ENCODE peak calls at places on chromosomes 16 and 17, in four cellular contexts. One of them, this sample, is unnamed.

GRCh38 chr17:78559749-78560368 is 17.3 kb downstream of the DNAH17 start:
- DNase-seq in psoas muscle: peak; percentile 15
- DNase-seq in heart left ventricle: no peak
- DNase-seq in pancreas: no peak
- DNase-seq in this sample: no peak

GRCh38 chr17:19313746-19314651 is 48.5 kb downstream of the B9D1 start:
- DNase-seq in heart left ventricle: no peak
- DNase-seq in pancreas: no peak
- DNase-seq in psoas muscle: no peak
- DNase-seq in this sample: no peak

GRCh38 chr17:15291674-15292361 is 26.7 kb upstream of the PMP22 start:
- DNase-seq in psoas muscle: no peak
- DNase-seq in heart left ventricle: peak; percentile 21
- DNase-seq in pancreas: no peak
- DNase-seq in this sample: peak; percentile 23

GRCh38 chr16:68287276-68288251 is 23.2 kb downstream of the SLC7A6OS start:
- DNase-seq in pancreas: no peak
- DNase-seq in heart left ventricle: peak; percentile 74
- DNase-seq in psoas muscle: peak; percentile 96
- DNase-seq in this sample: peak; percentile 68

GRCh38 chr16:4404247-4404966 is 12.0 kb downstream of the CORO7 start:
- DNase-seq in psoas muscle: peak; percentile 57
- DNase-seq in pancreas: peak; percentile 74
- DNase-seq in heart left ventricle: no peak
- DNase-seq in this sample: no peak

GRCh38 chr17:750431-751037 is 1.5 kb downstream of the GEMIN4 start:
- DNase-seq in heart left ventricle: no peak
- DNase-seq in psoas muscle: no peak
- DNase-seq in pancreas: no peak
- DNase-seq in this sample: no peak

GRCh38 chr17:67879662-67880061 is 54.4 kb downstream of the BPTF start:
- DNase-seq in pancreas: no peak
- DNase-seq in psoas muscle: no peak
- DNase-seq in heart left ventricle: no peak
- DNase-seq in this sample: no peak

GRCh38 chr16:309476-309875 is 26.5 kb downstream of the PDIA2 start:
- DNase-seq in heart left ventricle: no peak
- DNase-seq in psoas muscle: no peak
- DNase-seq in pancreas: no peak
- DNase-seq in this sample: no peak

GRCh38 chr17:44043326-44043725 is 23.1 kb downstream of the LSM12 start:
- DNase-seq in pancreas: no peak
- DNase-seq in psoas muscle: no peak
- DNase-seq in heart left ventricle: no peak
- DNase-seq in this sample: no peak
- H3K27ac ChIP-seq in pancreas: no peak overlapping the region
- H3K27ac ChIP-seq in psoas muscle: peak overlapping the region; percentile 15
- H3K27ac ChIP-seq in heart left ventricle: peak overlapping the region; percentile 41
- H3K27ac ChIP-seq in this sample: peak overlapping the region; percentile 46

DNA sequence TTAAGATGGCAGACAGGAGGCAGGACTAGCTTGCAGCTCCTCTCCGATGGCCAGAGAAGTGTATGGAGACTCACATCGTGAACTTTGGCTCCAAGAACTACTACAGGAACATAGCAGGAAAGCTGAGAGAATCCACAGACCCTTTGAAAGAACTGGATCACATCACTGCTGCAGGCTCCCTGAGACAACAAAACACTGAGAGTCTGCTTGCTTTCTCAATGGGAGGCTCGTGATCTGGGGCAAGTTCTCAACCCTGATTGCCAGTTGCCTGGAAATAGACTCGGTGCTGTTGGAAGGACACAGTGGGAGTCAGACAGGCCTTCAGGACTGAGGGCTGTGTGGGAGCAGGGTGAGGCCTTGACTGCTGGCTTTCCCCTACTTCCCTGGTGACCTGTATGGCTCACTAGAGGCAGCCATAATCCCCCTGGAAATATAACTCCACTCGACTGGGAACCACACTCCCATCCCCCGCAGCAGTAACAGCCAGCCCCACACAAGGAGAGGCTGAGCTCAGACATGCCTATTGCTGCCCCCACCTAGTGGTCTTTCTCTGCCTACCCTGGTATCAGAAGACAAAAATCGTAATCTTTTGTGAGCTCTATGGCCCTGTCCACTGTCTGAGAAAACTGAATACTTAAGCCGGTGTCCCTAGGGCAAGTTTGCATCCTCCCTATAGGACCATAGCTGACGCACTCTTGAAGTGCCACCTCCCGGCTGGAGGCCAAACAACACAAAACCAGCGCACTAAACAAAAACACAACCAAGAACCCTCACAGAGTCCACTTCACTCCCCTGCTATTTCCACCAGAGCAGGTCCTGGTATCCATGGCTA is 238.4 kb downstream of the CEP112 start:
- DNase-seq in heart left ventricle: no peak
- DNase-seq in psoas muscle: no peak
- DNase-seq in pancreas: no peak
- DNase-seq in this sample: no peak
- TF ChIP-seq CTCF in heart left ventricle: no peak
- TF ChIP-seq CTCF in psoas muscle: no peak
- TF ChIP-seq CTCF in pancreas: no peak
- TF ChIP-seq CTCF in this sample: no peak

GRCh38 chr17:27578718-27579085 is 52.3 kb upstream of the LGALS9 start:
- DNase-seq in heart left ventricle: no peak
- DNase-seq in psoas muscle: no peak
- DNase-seq in pancreas: no peak
- DNase-seq in this sample: no peak
- H3K4me1 ChIP-seq in heart left ventricle: no peaks in the 10 kb centered on the region
- H3K4me1 ChIP-seq in psoas muscle: peaks cover 52% of the 10 kb centered on the region
- H3K4me1 ChIP-seq in pancreas: peaks cover 45% of the 10 kb centered on the region
- H3K4me1 ChIP-seq in this sample: no peaks in the 10 kb centered on the region

GRCh38 chr17:81705518-81706231 is 2.5 kb downstream of the MRPL12 start:
- DNase-seq in psoas muscle: no peak
- DNase-seq in pancreas: no peak
- DNase-seq in heart left ventricle: no peak
- DNase-seq in this sample: no peak

GRCh38 chr17:81706757-81707624 is 3.8 kb downstream of the MRPL12 start:
- DNase-seq in psoas muscle: no peak
- DNase-seq in heart left ventricle: no peak
- DNase-seq in pancreas: peak; percentile 76
- DNase-seq in this sample: no peak

GRCh38 chr17:81706232-81706611 is 3.1 kb downstream of the MRPL12 start:
- DNase-seq in heart left ventricle: no peak
- DNase-seq in pancreas: no peak
- DNase-seq in psoas muscle: no peak
- DNase-seq in this sample: no peak

GRCh38 chr17:81708739-81709185 is 3.3 kb upstream of the SLC25A10 start:
- DNase-seq in pancreas: no peak
- DNase-seq in heart left ventricle: no peak
- DNase-seq in psoas muscle: no peak
- DNase-seq in this sample: no peak

GRCh38 chr17:81707725-81708646 is 4.1 kb upstream of the SLC25A10 start:
- DNase-seq in pancreas: peak; percentile 76
- DNase-seq in heart left ventricle: no peak
- DNase-seq in psoas muscle: no peak
- DNase-seq in this sample: no peak
- H3K27ac ChIP-seq in pancreas: no peak overlapping the region
- H3K27ac ChIP-seq in heart left ventricle: no peak overlapping the region
- H3K27ac ChIP-seq in psoas muscle: no peak overlapping the region
- H3K27ac ChIP-seq in this sample: no peak overlapping the region